ENCODE peak calls at places on chromosome X, in six cellular contexts. C, Z, W, S, V and A are unnamed samples.
A peak's percentile ranks its signal among the peaks of the same experiment; 100 is the strongest.

GRCh38 chrX:78074088-78074487 is 30.0 kb upstream of the PGK1 start:
- DNase-seq in C (no peak), Z (no peak), W (no peak), S (no peak), V (no peak), A (no peak)

GRCh38 chrX:46730765-46731164 is 28.2 kb downstream of the SLC9A7 start:
- DNase-seq in C (no peak), Z (no peak), W (no peak), S (no peak), V (no peak), A (no peak)

GRCh38 chrX:41823402-41823801 is 99.4 kb downstream of the GPR82 start:
- DNase-seq in C (no peak), Z (no peak), W (no peak), S (no peak), V (no peak), A (no peak)

GRCh38 chrX:132614297-132614696 is 125.5 kb upstream of the MBNL3 start:
- DNase-seq in C (no peak), Z (peak; percentile 0), W (peak; percentile 3), S (peak; percentile 34), V (no peak), A (no peak)

GRCh38 chrX:9141496-9141895 is 107.6 kb upstream of the FAM9B start:
- DNase-seq in C (no peak), Z (peak; percentile 12), W (no peak), S (peak; percentile 57), V (no peak), A (no peak)

GRCh38 chrX:65587616-65588526 is 53.3 kb upstream of the LAS1L start:
- DNase-seq in C (no peak), Z (peak; percentile 3), W (no peak), S (no peak), V (peak; percentile 84), A (no peak)

GRCh38 chrX:107673933-107674479 is 45.7 kb downstream of the PRPS1 start:
- DNase-seq in C (peak; percentile 88), Z (peak; percentile 28), W (no peak), S (no peak), V (peak; percentile 85), A (no peak)

GRCh38 chrX:79270401-79270800 is 96.7 kb downstream of the ITM2A start:
- DNase-seq in C (peak; percentile 55), Z (no peak), W (peak; percentile 21), S (peak; percentile 46), V (no peak), A (peak; percentile 18)

GRCh38 chrX:123736333-123736921 is 3.6 kb upstream of the THOC2 start:
- DNase-seq in C (no peak), Z (no peak), W (no peak), S (peak; percentile 7), V (no peak), A (no peak)

GRCh38 chrX:9627827-9628406 is 137.7 kb downstream of the GPR143 start:
- DNase-seq in C (no peak), Z (no peak), W (no peak), S (no peak), V (no peak), A (no peak)

GRCh38 chrX:50111762-50112161 is 89.0 kb downstream of the AKAP4 start:
- DNase-seq in C (no peak), Z (peak; percentile 11), W (no peak), S (no peak), V (no peak), A (no peak)

GRCh38 chrX:13048265-13048664 is 3.8 kb upstream of the FAM9C start:
- DNase-seq in C (no peak), Z (peak; percentile 73), W (no peak), S (no peak), V (no peak), A (no peak)

GRCh38 chrX:28189011-28189410 is 207.8 kb upstream of the DCAF8L1 start:
- DNase-seq in C (no peak), Z (no peak), W (no peak), S (no peak), V (no peak), A (no peak)

GRCh38 chrX:97743014-97743413 is 859.3 kb downstream of the RPA4 start:
- DNase-seq in C (no peak), Z (peak; percentile 0), W (no peak), S (peak; percentile 42), V (no peak), A (no peak)

GRCh38 chrX:76109654-76110053 is 63.2 kb upstream of the PBDC1 start:
- DNase-seq in C (no peak), Z (no peak), W (peak; percentile 33), S (no peak), V (no peak), A (peak; percentile 6)

GRCh38 chrX:46812445-46812844 is 24.4 kb upstream of the RP2 start:
- DNase-seq in C (no peak), Z (no peak), W (no peak), S (no peak), V (no peak), A (no peak)

GRCh38 chrX:117196481-117196880 is 733.7 kb upstream of the CT83 start:
- DNase-seq in C (no peak), Z (no peak), W (peak; percentile 5), S (no peak), V (no peak), A (peak; percentile 79)

GRCh38 chrX:68114573-68115199 is 318.6 kb downstream of the OPHN1 start:
- DNase-seq in C (no peak), Z (no peak), W (no peak), S (no peak), V (no peak), A (no peak)